ENCODE peak calls at places on chromosomes 4 and X, in ten cellular contexts. I is astrocyte of the cerebellum, Q is foreskin fibroblast, O is cardiac muscle cell, J is HFF-Myc, G is Peyer's patch, Z is mammary epithelial cell, M is tibial artery, N is fibroblast of villous mesenchyme, H is suprapubic skin. P is an unnamed sample.
A peak's percentile ranks its signal among the peaks of the same experiment; 100 is the strongest.

GRCh38 chr4:36222702-36223101 is 21.6 kb downstream of the ARAP2 start:
- DNase-seq in I (no peak), N (no peak), J (no peak), G (no peak), Z (no peak), O (no peak), M (no peak), Q (no peak), H (no peak), P (peak; percentile 26)

GRCh38 chrX:118178450-118178849 is 61.8 kb upstream of the KLHL13 start:
- DNase-seq in O (no peak), N (no peak), Q (no peak), Z (no peak), M (no peak), I (no peak), G (no peak), H (no peak), J (no peak), P (no peak)

GRCh38 chr4:61200195-61200990 is at the start of gene ADGRL3:
- DNase-seq in N (peak; percentile 3), J (no peak), I (no peak), Z (peak; percentile 56), Q (no peak), G (peak; percentile 48), H (no peak), O (peak; percentile 78), M (peak; percentile 30), P (peak; percentile 42)

GRCh38 chrX:135330709-135331108 is 21.4 kb downstream of the ETDC start:
- DNase-seq in G (no peak), J (no peak), N (no peak), H (no peak), Q (no peak), I (no peak), M (no peak), Z (no peak), O (no peak), P (no peak)

GRCh38 chr4:18686338-18687039 is 664.9 kb upstream of the LCORL start:
- DNase-seq in Q (no peak), Z (no peak), N (no peak), J (no peak), I (peak; percentile 9), M (no peak), H (no peak), G (no peak), O (no peak), P (no peak)

GRCh38 chr4:183563874-183564273 is 59.0 kb downstream of the ING2 start:
- DNase-seq in Q (no peak), N (peak; percentile 48), M (no peak), I (no peak), Z (peak; percentile 84), J (no peak), O (no peak), H (no peak), G (no peak), P (peak; percentile 89)

GRCh38 chrX:70433848-70434351 is 10.7 kb upstream of the DLG3 start:
- DNase-seq in M (peak; percentile 60), O (peak; percentile 77), Q (no peak), J (no peak), G (peak; percentile 84), N (peak; percentile 53), I (no peak), Z (peak; percentile 42), H (peak; percentile 83), P (peak; percentile 66)

GRCh38 chrX:110786486-110786885 is 9.1 kb downstream of the CHRDL1 start:
- DNase-seq in M (no peak), N (no peak), Z (no peak), J (no peak), G (no peak), I (peak; percentile 37), O (no peak), Q (no peak), H (no peak), P (no peak)

GRCh38 chrX:50799531-50799961 is 14.4 kb downstream of the SHROOM4 start:
- DNase-seq in I (no peak), H (no peak), O (no peak), J (no peak), N (peak; percentile 24), Z (peak; percentile 81), Q (no peak), G (peak; percentile 44), M (no peak), P (peak; percentile 86)

GRCh38 chrX:29560065-29560464 is 655.3 kb upstream of the MAGEB2 start:
- DNase-seq in Z (no peak), O (no peak), I (no peak), J (no peak), G (no peak), H (no peak), N (no peak), M (no peak), Q (no peak), P (no peak)

GRCh38 chr4:168900080-168900479 is 110.0 kb downstream of the CBR4 start:
- DNase-seq in M (peak; percentile 84), H (no peak), Z (no peak), O (no peak), J (no peak), Q (no peak), N (peak; percentile 44), G (no peak), I (no peak), P (no peak)

GRCh38 chr4:153506972-153507678 is 41.0 kb downstream of the TMEM131L start:
- DNase-seq in H (no peak), Z (no peak), G (no peak), M (no peak), O (no peak), N (no peak), I (no peak), Q (no peak), J (no peak), P (no peak)

GRCh38 chr4:17613761-17614415 is 553 bp upstream of the MED28 start:
- DNase-seq in H (no peak), I (peak; percentile 38), M (peak; percentile 40), Q (peak; percentile 82), G (peak; percentile 50), J (peak; percentile 31), O (peak; percentile 1), N (peak; percentile 85), Z (peak; percentile 70), P (peak; percentile 79)

GRCh38 chr4:172996571-172997216 is 171.9 kb upstream of the GALNT7 start:
- DNase-seq in I (peak; percentile 60), Z (peak; percentile 91), H (no peak), G (no peak), O (no peak), M (no peak), Q (peak; percentile 75), N (peak; percentile 41), J (no peak), P (peak; percentile 95)

GRCh38 chr4:100548209-100548579 is 30.4 kb upstream of the EMCN start:
- DNase-seq in Q (no peak), M (no peak), I (no peak), G (no peak), O (no peak), J (no peak), Z (no peak), H (no peak), N (no peak), P (no peak)

GRCh38 chrX:121322159-121322558 is 274.7 kb downstream of the GLUD2 start:
- DNase-seq in Z (no peak), J (no peak), I (no peak), N (no peak), Q (no peak), O (no peak), M (no peak), G (no peak), H (no peak), P (peak; percentile 7)

GRCh38 chr4:87270144-87270543 is 49.7 kb upstream of the KLHL8 start:
- DNase-seq in N (peak; percentile 52), J (peak; percentile 3), G (no peak), I (peak; percentile 12), Q (peak; percentile 12), H (no peak), O (peak; percentile 32), Z (peak; percentile 26), M (no peak), P (peak; percentile 67)

GRCh38 chr4:100495074-100495473 is 22.7 kb downstream of the EMCN start:
- DNase-seq in Q (no peak), J (no peak), N (no peak), I (no peak), H (no peak), Z (no peak), G (no peak), O (no peak), M (no peak), P (no peak)

GRCh38 chr4:121070696-121071639 is 1.4 kb downstream of the NDNF start:
- DNase-seq in Z (no peak), N (peak; percentile 6), H (peak; percentile 82), M (peak; percentile 48), I (no peak), J (no peak), G (peak; percentile 54), O (peak; percentile 67), Q (peak; percentile 32), P (peak; percentile 31)
- H3K4me3 ChIP-seq in Z (peak overlapping the region; percentile 2), N (peak overlapping the region; percentile 44), H (peak overlapping the region; percentile 63), M (peak overlapping the region; percentile 61), I (peak overlapping the region; percentile 51), J (peak overlapping the region; percentile 45), G (peak overlapping the region; percentile 49), O (peak overlapping the region; percentile 71), Q (peak overlapping the region; percentile 84), P (peak overlapping the region; percentile 5)

GRCh38 chrX:115892787-115893671 is 277.5 kb upstream of the AGTR2 start:
- DNase-seq in Q (no peak), Z (peak; percentile 73), I (no peak), J (no peak), M (no peak), H (no peak), G (peak; percentile 66), N (peak; percentile 53), O (peak; percentile 15), P (peak; percentile 22)
- TF ChIP-seq CTCF in Q (no peak), Z (peak; percentile 32), I (peak; percentile 6), J (no peak), M (no peak), H (no peak), G (peak; percentile 7), N (no peak), O (no peak), P (peak; percentile 32)

DNA sequence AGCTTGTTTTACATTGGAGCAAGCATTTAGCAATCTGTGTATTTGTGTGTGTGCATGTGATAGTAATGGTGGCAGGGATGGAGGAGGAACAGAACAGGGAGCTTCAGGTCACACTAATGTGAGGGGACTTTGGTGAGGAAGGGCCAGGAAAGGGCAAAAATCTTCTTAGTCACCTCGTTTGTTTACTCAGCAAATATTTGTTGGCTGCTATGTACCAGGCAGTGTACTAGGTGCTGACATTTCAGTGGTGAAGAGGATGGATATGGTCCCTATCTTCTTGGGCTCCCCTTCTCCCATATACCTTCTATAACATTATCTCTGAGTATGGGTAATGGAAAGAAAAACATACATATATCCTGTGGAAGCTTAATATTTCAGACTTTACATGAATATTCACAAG is 48.5 kb upstream of the HDAC8 start:
- DNase-seq in Q (no peak), M (no peak), Z (no peak), J (no peak), H (no peak), G (no peak), N (no peak), I (no peak), O (no peak), P (no peak)
- H3K4me3 ChIP-seq in Q (no peak overlapping the region), M (no peak overlapping the region), Z (no peak overlapping the region), J (no peak overlapping the region), H (no peak overlapping the region), G (peak overlapping the region; percentile 25), N (no peak overlapping the region), I (no peak overlapping the region), O (no peak overlapping the region), P (no peak overlapping the region)

DNA sequence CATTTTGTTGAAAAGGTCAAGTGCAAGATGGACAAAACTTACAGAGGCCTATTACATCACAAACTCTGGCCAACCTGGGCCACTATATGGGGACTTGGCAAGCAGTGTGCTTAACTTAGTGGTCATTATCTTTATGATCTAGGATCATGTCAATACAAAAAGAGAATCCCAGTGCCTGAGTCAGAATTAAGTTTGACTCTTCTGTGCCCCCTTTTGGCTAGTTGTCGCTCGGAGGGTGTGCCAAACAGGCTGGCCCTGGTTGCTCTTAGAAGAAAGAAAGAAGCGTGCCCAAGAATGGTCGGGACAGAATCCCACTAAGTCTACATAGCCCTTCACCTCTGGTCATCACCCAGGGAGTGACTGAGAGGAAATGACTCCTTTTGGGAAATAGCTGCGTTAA is 100.1 kb downstream of the EIF4E start:
- DNase-seq in H (no peak), I (no peak), M (no peak), Z (peak; percentile 27), Q (no peak), N (peak; percentile 16), J (no peak), O (no peak), G (no peak), P (peak; percentile 37)
- TF ChIP-seq CTCF in H (no peak), I (no peak), M (no peak), Z (peak; percentile 17), Q (no peak), N (peak; percentile 11), J (peak; percentile 29), O (no peak), G (no peak), P (peak; percentile 28)

P was measured in epithelial cell of esophagus.